ENCODE peak calls at places on chromosomes 11 and 22, in nine cellular contexts. One of them, this sample, is unnamed.

GRCh38 chr11:10310301-10310841 is 5.5 kb downstream of the ADM start:
- DNase-seq in neuronal stem cell: no peak
- DNase-seq in SK-N-SH: no peak
- DNase-seq in prostate gland: no peak
- DNase-seq in sigmoid colon: no peak
- DNase-seq in right atrium auricular region: no peak
- DNase-seq in spleen: no peak
- DNase-seq in right cardiac atrium: no peak
- DNase-seq in tibial artery: no peak
- DNase-seq in this sample: no peak

GRCh38 chr11:11628651-11629050 is 6.8 kb upstream of the GALNT18 start:
- DNase-seq in neuronal stem cell: no peak
- DNase-seq in SK-N-SH: no peak
- DNase-seq in prostate gland: no peak
- DNase-seq in sigmoid colon: no peak
- DNase-seq in right atrium auricular region: no peak
- DNase-seq in spleen: no peak
- DNase-seq in right cardiac atrium: no peak
- DNase-seq in tibial artery: no peak
- DNase-seq in this sample: no peak

GRCh38 chr11:10289765-10290420 is 4.1 kb downstream of the SBF2 start:
- DNase-seq in neuronal stem cell: no peak
- DNase-seq in SK-N-SH: no peak
- DNase-seq in prostate gland: no peak
- DNase-seq in sigmoid colon: no peak
- DNase-seq in right atrium auricular region: no peak
- DNase-seq in spleen: no peak
- DNase-seq in right cardiac atrium: peak; percentile 30
- DNase-seq in tibial artery: no peak
- DNase-seq in this sample: no peak

GRCh38 chr11:88335284-88335683 is 2.3 kb downstream of the CTSC start:
- DNase-seq in neuronal stem cell: no peak
- DNase-seq in SK-N-SH: no peak
- DNase-seq in prostate gland: no peak
- DNase-seq in sigmoid colon: no peak
- DNase-seq in right atrium auricular region: no peak
- DNase-seq in spleen: no peak
- DNase-seq in right cardiac atrium: no peak
- DNase-seq in tibial artery: no peak
- DNase-seq in this sample: no peak

GRCh38 chr11:119888119-119888518 is 159.1 kb upstream of the NECTIN1 start:
- DNase-seq in neuronal stem cell: no peak
- DNase-seq in SK-N-SH: no peak
- DNase-seq in prostate gland: no peak
- DNase-seq in sigmoid colon: no peak
- DNase-seq in right atrium auricular region: no peak
- DNase-seq in spleen: peak; percentile 50
- DNase-seq in right cardiac atrium: no peak
- DNase-seq in tibial artery: no peak
- DNase-seq in this sample: no peak

GRCh38 chr11:91755526-91755925 is 469.1 kb upstream of the FAT3 start:
- DNase-seq in neuronal stem cell: no peak
- DNase-seq in SK-N-SH: no peak
- DNase-seq in prostate gland: no peak
- DNase-seq in sigmoid colon: no peak
- DNase-seq in right atrium auricular region: no peak
- DNase-seq in spleen: no peak
- DNase-seq in right cardiac atrium: no peak
- DNase-seq in tibial artery: no peak
- DNase-seq in this sample: no peak

GRCh38 chr11:73795925-73796632 is 8.4 kb downstream of the MRPL48 start:
- DNase-seq in neuronal stem cell: no peak
- DNase-seq in SK-N-SH: peak; percentile 45
- DNase-seq in prostate gland: no peak
- DNase-seq in sigmoid colon: no peak
- DNase-seq in right atrium auricular region: no peak
- DNase-seq in spleen: no peak
- DNase-seq in right cardiac atrium: peak; percentile 71
- DNase-seq in tibial artery: no peak
- DNase-seq in this sample: no peak

GRCh38 chr11:59776210-59777066 is 21.3 kb downstream of the STX3 start:
- DNase-seq in neuronal stem cell: no peak
- DNase-seq in SK-N-SH: no peak
- DNase-seq in prostate gland: peak; percentile 29
- DNase-seq in sigmoid colon: no peak
- DNase-seq in right atrium auricular region: no peak
- DNase-seq in spleen: no peak
- DNase-seq in right cardiac atrium: no peak
- DNase-seq in tibial artery: no peak
- DNase-seq in this sample: no peak

GRCh38 chr11:77411238-77411637 is 62.7 kb downstream of the PAK1 start:
- DNase-seq in neuronal stem cell: no peak
- DNase-seq in SK-N-SH: no peak
- DNase-seq in prostate gland: no peak
- DNase-seq in sigmoid colon: peak; percentile 66
- DNase-seq in right atrium auricular region: no peak
- DNase-seq in spleen: peak; percentile 88
- DNase-seq in right cardiac atrium: peak; percentile 57
- DNase-seq in tibial artery: peak; percentile 34
- DNase-seq in this sample: peak; percentile 34

GRCh38 chr22:46023558-46023981 is 46.6 kb upstream of the WNT7B start:
- DNase-seq in neuronal stem cell: no peak
- DNase-seq in SK-N-SH: no peak
- DNase-seq in prostate gland: no peak
- DNase-seq in sigmoid colon: peak; percentile 72
- DNase-seq in right atrium auricular region: no peak
- DNase-seq in spleen: peak; percentile 54
- DNase-seq in right cardiac atrium: peak; percentile 40
- DNase-seq in tibial artery: no peak
- DNase-seq in this sample: no peak

GRCh38 chr11:117584056-117584830 is 212.8 kb downstream of the DSCAML1 start:
- DNase-seq in neuronal stem cell: no peak
- DNase-seq in SK-N-SH: no peak
- DNase-seq in prostate gland: no peak
- DNase-seq in sigmoid colon: peak; percentile 38
- DNase-seq in right atrium auricular region: no peak
- DNase-seq in spleen: no peak
- DNase-seq in right cardiac atrium: no peak
- DNase-seq in tibial artery: no peak
- DNase-seq in this sample: no peak

GRCh38 chr22:40054486-40054885 is 59.7 kb downstream of the FAM83F start:
- DNase-seq in neuronal stem cell: no peak
- DNase-seq in SK-N-SH: no peak
- DNase-seq in prostate gland: no peak
- DNase-seq in sigmoid colon: no peak
- DNase-seq in right atrium auricular region: no peak
- DNase-seq in spleen: no peak
- DNase-seq in right cardiac atrium: no peak
- DNase-seq in tibial artery: no peak
- DNase-seq in this sample: no peak

GRCh38 chr22:31446208-31446607 is 43.4 kb downstream of the EIF4ENIF1 start:
- DNase-seq in neuronal stem cell: no peak
- DNase-seq in SK-N-SH: no peak
- DNase-seq in prostate gland: no peak
- DNase-seq in sigmoid colon: no peak
- DNase-seq in right atrium auricular region: no peak
- DNase-seq in spleen: no peak
- DNase-seq in right cardiac atrium: no peak
- DNase-seq in tibial artery: no peak
- DNase-seq in this sample: no peak

GRCh38 chr11:57277845-57278720 is 41.0 kb upstream of the APLNR start:
- DNase-seq in neuronal stem cell: peak; percentile 70
- DNase-seq in SK-N-SH: peak; percentile 73
- DNase-seq in prostate gland: peak; percentile 75
- DNase-seq in sigmoid colon: peak; percentile 83
- DNase-seq in right atrium auricular region: peak; percentile 92
- DNase-seq in spleen: no peak
- DNase-seq in right cardiac atrium: peak; percentile 89
- DNase-seq in tibial artery: peak; percentile 77
- DNase-seq in this sample: peak; percentile 72
- H3K4me3 ChIP-seq in neuronal stem cell: peak overlapping the region; percentile 6
- H3K4me3 ChIP-seq in SK-N-SH: peak overlapping the region; percentile 39
- H3K4me3 ChIP-seq in prostate gland: no peak overlapping the region
- H3K4me3 ChIP-seq in sigmoid colon: no peak overlapping the region
- H3K4me3 ChIP-seq in right atrium auricular region: no peak overlapping the region
- H3K4me3 ChIP-seq in spleen: no peak overlapping the region
- H3K4me3 ChIP-seq in right cardiac atrium: no peak overlapping the region
- H3K4me3 ChIP-seq in tibial artery: no peak overlapping the region
- H3K4me3 ChIP-seq in this sample: no peak overlapping the region

DNA sequence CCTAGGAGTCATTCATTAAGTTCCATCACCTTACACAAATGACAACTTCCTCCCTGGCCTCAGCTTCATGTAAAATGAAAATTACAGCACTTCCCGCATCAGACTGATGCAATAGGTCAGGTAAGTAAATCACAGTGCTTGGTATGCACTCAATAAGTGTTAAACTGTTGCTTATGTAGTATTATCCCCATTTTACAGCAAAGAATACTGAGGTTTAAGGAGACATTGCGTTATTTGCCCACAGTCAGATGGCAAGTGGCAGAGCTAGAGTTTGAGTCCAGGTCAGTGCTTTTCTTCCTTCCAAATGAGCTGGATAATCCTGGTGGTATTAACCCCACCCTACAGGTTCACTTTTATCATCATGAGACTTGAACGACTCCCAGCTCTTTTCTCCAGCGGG is 29.7 kb downstream of the WT1 start:
- DNase-seq in neuronal stem cell: no peak
- DNase-seq in SK-N-SH: no peak
- DNase-seq in prostate gland: no peak
- DNase-seq in sigmoid colon: no peak
- DNase-seq in right atrium auricular region: no peak
- DNase-seq in spleen: no peak
- DNase-seq in right cardiac atrium: no peak
- DNase-seq in tibial artery: no peak
- DNase-seq in this sample: no peak
- H3K27me3 ChIP-seq in neuronal stem cell: no peaks in the 10 kb centered on the region
- H3K27me3 ChIP-seq in SK-N-SH: peaks cover 62% of the 10 kb centered on the region
- H3K27me3 ChIP-seq in prostate gland: no peaks in the 10 kb centered on the region
- H3K27me3 ChIP-seq in sigmoid colon: no peaks in the 10 kb centered on the region
- H3K27me3 ChIP-seq in right atrium auricular region: no peaks in the 10 kb centered on the region
- H3K27me3 ChIP-seq in spleen: no peaks in the 10 kb centered on the region
- H3K27me3 ChIP-seq in right cardiac atrium: no peaks in the 10 kb centered on the region
- H3K27me3 ChIP-seq in tibial artery: no peaks in the 10 kb centered on the region
- H3K27me3 ChIP-seq in this sample: no peaks in the 10 kb centered on the region

DNA sequence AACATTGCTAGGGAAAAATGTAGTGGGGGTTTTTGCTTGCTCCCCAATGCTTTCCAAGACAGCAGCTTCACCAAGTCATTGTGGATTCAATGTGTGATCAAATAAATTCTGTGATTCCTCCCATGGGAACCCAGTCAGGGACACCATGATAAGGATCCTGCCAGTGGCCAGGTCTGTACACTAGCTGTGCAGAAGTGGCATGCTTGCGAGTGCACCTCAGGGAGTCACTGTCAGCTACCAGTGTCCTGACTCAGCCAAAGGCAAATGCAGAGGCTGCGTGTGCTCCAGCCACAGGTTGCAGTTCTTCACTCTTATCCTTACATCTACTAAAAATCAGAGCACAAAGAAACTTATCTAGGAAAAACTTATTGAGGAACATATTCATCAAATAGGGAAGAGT is 9.4 kb upstream of the ACRV1 start:
- DNase-seq in neuronal stem cell: no peak
- DNase-seq in SK-N-SH: no peak
- DNase-seq in prostate gland: no peak
- DNase-seq in sigmoid colon: no peak
- DNase-seq in right atrium auricular region: no peak
- DNase-seq in spleen: no peak
- DNase-seq in right cardiac atrium: no peak
- DNase-seq in tibial artery: no peak
- DNase-seq in this sample: no peak
- H3K27ac ChIP-seq in neuronal stem cell: no peak overlapping the region
- H3K27ac ChIP-seq in SK-N-SH: no peak overlapping the region
- H3K27ac ChIP-seq in prostate gland: no peak overlapping the region
- H3K27ac ChIP-seq in sigmoid colon: no peak overlapping the region
- H3K27ac ChIP-seq in right atrium auricular region: no peak overlapping the region
- H3K27ac ChIP-seq in spleen: no peak overlapping the region
- H3K27ac ChIP-seq in right cardiac atrium: no peak overlapping the region
- H3K27ac ChIP-seq in tibial artery: no peak overlapping the region
- H3K27ac ChIP-seq in this sample: no peak overlapping the region

GRCh38 chr22:49672013-49672516 is 155.6 kb downstream of the BRD1 start:
- DNase-seq in neuronal stem cell: no peak
- DNase-seq in SK-N-SH: no peak
- DNase-seq in prostate gland: no peak
- DNase-seq in sigmoid colon: no peak
- DNase-seq in right atrium auricular region: no peak
- DNase-seq in spleen: no peak
- DNase-seq in right cardiac atrium: no peak
- DNase-seq in tibial artery: no peak
- DNase-seq in this sample: no peak

GRCh38 chr22:49674479-49674830 is 153.2 kb downstream of the BRD1 start:
- DNase-seq in neuronal stem cell: no peak
- DNase-seq in SK-N-SH: no peak
- DNase-seq in prostate gland: no peak
- DNase-seq in sigmoid colon: peak; percentile 39
- DNase-seq in right atrium auricular region: no peak
- DNase-seq in spleen: no peak
- DNase-seq in right cardiac atrium: no peak
- DNase-seq in tibial artery: no peak
- DNase-seq in this sample: no peak

GRCh38 chr22:49673048-49673447 is 154.6 kb downstream of the BRD1 start:
- DNase-seq in neuronal stem cell: no peak
- DNase-seq in SK-N-SH: no peak
- DNase-seq in prostate gland: no peak
- DNase-seq in sigmoid colon: no peak
- DNase-seq in right atrium auricular region: no peak
- DNase-seq in spleen: no peak
- DNase-seq in right cardiac atrium: no peak
- DNase-seq in tibial artery: no peak
- DNase-seq in this sample: no peak

GRCh38 chr22:49670610-49671330 is 156.9 kb downstream of the BRD1 start:
- DNase-seq in neuronal stem cell: peak; percentile 18
- DNase-seq in SK-N-SH: peak; percentile 63
- DNase-seq in prostate gland: no peak
- DNase-seq in sigmoid colon: peak; percentile 56
- DNase-seq in right atrium auricular region: no peak
- DNase-seq in spleen: peak; percentile 73
- DNase-seq in right cardiac atrium: no peak
- DNase-seq in tibial artery: no peak
- DNase-seq in this sample: no peak

DNA sequence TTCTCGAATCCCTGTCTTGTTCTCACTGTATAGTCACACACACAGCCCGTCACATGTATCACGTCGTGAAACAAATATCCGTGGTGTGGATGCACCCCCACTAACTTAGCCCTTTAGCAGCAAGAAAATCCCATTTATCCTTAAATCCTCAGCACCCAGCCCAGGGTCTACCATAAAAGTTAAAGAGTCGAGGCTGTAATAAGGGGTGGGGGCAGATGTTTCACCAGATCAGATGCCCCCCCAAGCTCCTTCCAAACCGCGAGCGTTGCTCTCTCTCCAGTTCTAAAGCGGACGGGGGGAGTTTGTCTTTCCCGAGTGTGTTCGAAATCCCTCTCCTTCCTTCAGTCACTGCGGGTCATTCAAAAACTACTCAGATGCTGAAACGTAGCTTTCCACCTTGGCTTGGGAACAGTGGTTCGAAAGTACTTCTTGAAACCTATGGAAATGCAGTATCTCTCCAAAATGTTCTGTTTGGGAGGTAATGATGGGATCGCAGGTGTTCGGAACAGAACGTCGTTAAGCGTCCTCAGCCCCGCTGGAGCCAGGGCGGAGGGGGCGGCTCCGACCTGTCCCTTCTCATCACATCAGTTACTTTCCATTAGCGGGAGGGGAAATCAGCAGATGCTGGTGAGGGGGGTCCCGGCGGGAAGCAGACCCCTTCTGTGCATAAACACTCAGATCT is 156.2 kb downstream of the BRD1 start:
- DNase-seq in neuronal stem cell: no peak
- DNase-seq in SK-N-SH: no peak
- DNase-seq in prostate gland: no peak
- DNase-seq in sigmoid colon: no peak
- DNase-seq in right atrium auricular region: no peak
- DNase-seq in spleen: no peak
- DNase-seq in right cardiac atrium: no peak
- DNase-seq in tibial artery: no peak
- DNase-seq in this sample: no peak
- H3K4me3 ChIP-seq in neuronal stem cell: no peak overlapping the region
- H3K4me3 ChIP-seq in SK-N-SH: no peak overlapping the region
- H3K4me3 ChIP-seq in prostate gland: no peak overlapping the region
- H3K4me3 ChIP-seq in sigmoid colon: no peak overlapping the region
- H3K4me3 ChIP-seq in right atrium auricular region: no peak overlapping the region
- H3K4me3 ChIP-seq in spleen: no peak overlapping the region
- H3K4me3 ChIP-seq in right cardiac atrium: no peak overlapping the region
- H3K4me3 ChIP-seq in tibial artery: peak overlapping the region; percentile 36
- H3K4me3 ChIP-seq in this sample: no peak overlapping the region

This sample was measured in lung.